ENCODE peak calls at places on chromosomes 11 and 22, in nine cellular contexts. A, H, X, W, O, Z, B, P and U are unnamed samples.

GRCh38 chr11:117818036-117818858 is 6.3 kb downstream of the FXYD2 start:
- DNase-seq in W (no peak), X (peak), Z (no peak), P (no peak), A (no peak), O (no peak), H (no peak), B (peak), U (peak)

GRCh38 chr22:35568751-35569725 is 28.4 kb downstream of the RASD2 start:
- DNase-seq in H (no peak), X (no peak), P (peak), B (no peak), O (no peak), W (no peak), A (peak), Z (no peak), U (peak)

GRCh38 chr11:74739546-74740270 is 8.5 kb upstream of the CHRDL2 start:
- DNase-seq in B (peak), P (peak), H (peak), O (no peak), W (peak), Z (peak), A (peak), X (peak), U (peak)

GRCh38 chr11:123429851-123430735 is at the start of gene GRAMD1B:
- DNase-seq in B (peak), A (peak), Z (peak), P (peak), X (peak), W (peak), H (peak), O (peak), U (peak)

GRCh38 chr11:85806876-85807275 is 4.1 kb downstream of the SYTL2 start:
- DNase-seq in H (no peak), O (peak), Z (no peak), W (no peak), A (no peak), P (no peak), X (no peak), B (no peak), U (no peak)

GRCh38 chr11:125085301-125086081 is 22.4 kb downstream of the SLC37A2 start:
- DNase-seq in A (no peak), P (no peak), B (no peak), X (no peak), O (no peak), Z (no peak), H (no peak), W (peak), U (no peak)

GRCh38 chr22:49281467-49282340 is 546.0 kb downstream of the BRD1 start:
- DNase-seq in P (no peak), O (no peak), W (no peak), Z (no peak), H (no peak), B (no peak), X (no peak), A (no peak), U (no peak)

GRCh38 chr11:63814383-63814736 is 1.1 kb downstream of the SPINDOC start:
- DNase-seq in B (no peak), Z (no peak), X (no peak), A (no peak), P (no peak), H (no peak), W (no peak), O (no peak), U (no peak)

GRCh38 chr11:43937434-43938411 is 4.7 kb upstream of the C11orf96 start:
- DNase-seq in Z (no peak), B (no peak), O (no peak), P (peak), X (no peak), A (no peak), H (peak), W (no peak), U (no peak)

GRCh38 chr11:96204721-96205459 is 138.1 kb downstream of the MAML2 start:
- DNase-seq in P (no peak), B (peak), W (no peak), X (peak), H (no peak), A (no peak), O (no peak), Z (peak), U (no peak)

GRCh38 chr22:37716708-37717107 is 19.9 kb downstream of the TRIOBP start:
- DNase-seq in B (no peak), Z (no peak), P (peak), O (no peak), W (no peak), X (no peak), A (no peak), H (no peak), U (no peak)

GRCh38 chr11:74138021-74138420 is 32.8 kb downstream of the C2CD3 start:
- DNase-seq in X (no peak), B (no peak), H (no peak), A (no peak), O (no peak), W (no peak), P (peak), Z (no peak), U (no peak)

GRCh38 chr22:29480512-29481264 is 670 bp downstream of the NEFH start:
- DNase-seq in H (peak), A (peak), O (no peak), P (no peak), B (no peak), Z (peak), X (peak), W (peak), U (peak)